ENCODE peak calls at places on chromosomes 12 and 14, in five cellular contexts. U is SJCRH30, L is neuronal stem cell, D is heart left ventricle, P is RWPE2. X is an unnamed sample.

GRCh38 chr14:51462182-51462581 is 189.5 kb upstream of the FRMD6 start:
- DNase-seq in U (no peak), L (no peak), D (no peak), P (no peak), X (no peak)

GRCh38 chr12:103268831-103269514 is 226.8 kb downstream of the C12orf42 start:
- DNase-seq in U (no peak), L (no peak), D (no peak), P (no peak), X (no peak)

GRCh38 chr12:60997979-60998378 is 1262.2 kb upstream of the USP15 start:
- DNase-seq in U (no peak), L (no peak), D (no peak), P (no peak), X (no peak)

GRCh38 chr14:40697221-40697620 is 909.5 kb upstream of the LRFN5 start:
- DNase-seq in U (no peak), L (no peak), D (no peak), P (no peak), X (no peak)

GRCh38 chr12:54296393-54297121 is 4.3 kb downstream of the NFE2 start:
- DNase-seq in U (no peak), L (no peak), D (no peak), P (no peak), X (no peak)

GRCh38 chr12:102120886-102121285 is 903 bp downstream of the PARPBP start:
- DNase-seq in U (peak; percentile 19), L (no peak), D (no peak), P (no peak), X (peak; percentile 19)

GRCh38 chr14:75832621-75833297 is 149.0 kb downstream of the TGFB3 start:
- DNase-seq in U (no peak), L (no peak), D (no peak), P (no peak), X (peak; percentile 48)

GRCh38 chr12:25828188-25828587 is 130.3 kb upstream of the RASSF8 start:
- DNase-seq in U (no peak), L (no peak), D (no peak), P (no peak), X (no peak)

GRCh38 chr12:402127-402456 is 648 bp downstream of the CCDC77 start:
- DNase-seq in U (peak; percentile 20), L (peak; percentile 26), D (no peak), P (no peak), X (peak; percentile 26)

GRCh38 chr12:65495233-65495632 is 216.8 kb downstream of the MSRB3 start:
- DNase-seq in U (peak; percentile 42), L (no peak), D (no peak), P (no peak), X (peak; percentile 47)

GRCh38 chr14:56808314-56809201 is 1.7 kb downstream of the OTX2 start:
- DNase-seq in U (no peak), L (no peak), D (no peak), P (no peak), X (no peak)

GRCh38 chr12:13176257-13176656 is 20.3 kb upstream of the EMP1 start:
- DNase-seq in U (no peak), L (no peak), D (no peak), P (no peak), X (no peak)

GRCh38 chr14:104224516-104225281 is 86.3 kb downstream of the KIF26A start:
- DNase-seq in U (peak; percentile 87), L (no peak), D (no peak), P (no peak), X (peak; percentile 32)

GRCh38 chr12:24770334-24770733 is 178.6 kb downstream of the BCAT1 start:
- DNase-seq in U (no peak), L (no peak), D (no peak), P (no peak), X (no peak)

GRCh38 chr14:87386453-87386980 is 606.5 kb downstream of the GALC start:
- DNase-seq in U (no peak), L (no peak), D (no peak), P (no peak), X (no peak)

GRCh38 chr12:27960822-27961221 is 11.7 kb downstream of the PTHLH start:
- DNase-seq in U (no peak), L (no peak), D (no peak), P (no peak), X (no peak)

GRCh38 chr14:53432378-53432802 is 279.3 kb upstream of the DDHD1 start:
- DNase-seq in U (peak; percentile 58), L (peak; percentile 18), D (no peak), P (no peak), X (peak; percentile 25)

GRCh38 chr12:49367381-49368239 is at the start of gene SPATS2:
- DNase-seq in U (peak; percentile 100), L (no peak), D (peak; percentile 95), P (no peak), X (no peak)

GRCh38 chr14:95311752-95312151 is 8.0 kb downstream of the CLMN start:
- DNase-seq in U (no peak), L (no peak), D (no peak), P (no peak), X (no peak)

GRCh38 chr14:30638926-30639325 is 16.8 kb downstream of the SCFD1 start:
- DNase-seq in U (no peak), L (no peak), D (no peak), P (no peak), X (no peak)

GRCh38 chr12:69929125-69929524 is 104.1 kb downstream of the MYRFL start:
- DNase-seq in U (no peak), L (no peak), D (no peak), P (no peak), X (no peak)

GRCh38 chr14:35300228-35300627 is 8.0 kb downstream of the PSMA6 start:
- DNase-seq in U (no peak), L (no peak), D (no peak), P (no peak), X (no peak)

GRCh38 chr14:91084516-91084915 is 24.1 kb upstream of the RPS6KA5 start:
- DNase-seq in U (no peak), L (no peak), D (no peak), P (no peak), X (no peak)

GRCh38 chr14:95522116-95522515 is 5.7 kb upstream of the SYNE3 start:
- DNase-seq in U (no peak), L (no peak), D (no peak), P (no peak), X (no peak)

GRCh38 chr12:10801727-10802126 is 700 bp downstream of the TAS2R7 start:
- DNase-seq in U (no peak), L (no peak), D (no peak), P (no peak), X (no peak)

GRCh38 chr12:1525858-1526257 is 68.5 kb downstream of the FBXL14 start:
- DNase-seq in U (no peak), L (no peak), D (no peak), P (peak; percentile 16), X (no peak)

GRCh38 chr12:1908758-1909157 is 9.7 kb downstream of the CACNA2D4 start:
- DNase-seq in U (no peak), L (no peak), D (no peak), P (no peak), X (no peak)

GRCh38 chr12:98516184-98516873 is 939 bp downstream of the TMPO start:
- DNase-seq in U (peak; percentile 88), L (peak; percentile 74), D (peak; percentile 80), P (peak; percentile 82), X (peak; percentile 86)

GRCh38 chr14:93013368-93013719 is 90.4 kb downstream of the CHGA start:
- DNase-seq in U (peak; percentile 67), L (no peak), D (no peak), P (no peak), X (no peak)

GRCh38 chr12:69739287-69740191 is 879 bp downstream of the RAB3IP start:
- DNase-seq in U (peak; percentile 53), L (peak; percentile 64), D (peak; percentile 32), P (peak; percentile 61), X (peak; percentile 80)

GRCh38 chr14:69268763-69269162 is 8.8 kb downstream of the GALNT16 start:
- DNase-seq in U (no peak), L (no peak), D (no peak), P (peak; percentile 59), X (no peak)
- H3K4me3 ChIP-seq in U (no peak overlapping the region), L (no peak overlapping the region), D (no peak overlapping the region), P (no peak overlapping the region), X (no peak overlapping the region)

DNA sequence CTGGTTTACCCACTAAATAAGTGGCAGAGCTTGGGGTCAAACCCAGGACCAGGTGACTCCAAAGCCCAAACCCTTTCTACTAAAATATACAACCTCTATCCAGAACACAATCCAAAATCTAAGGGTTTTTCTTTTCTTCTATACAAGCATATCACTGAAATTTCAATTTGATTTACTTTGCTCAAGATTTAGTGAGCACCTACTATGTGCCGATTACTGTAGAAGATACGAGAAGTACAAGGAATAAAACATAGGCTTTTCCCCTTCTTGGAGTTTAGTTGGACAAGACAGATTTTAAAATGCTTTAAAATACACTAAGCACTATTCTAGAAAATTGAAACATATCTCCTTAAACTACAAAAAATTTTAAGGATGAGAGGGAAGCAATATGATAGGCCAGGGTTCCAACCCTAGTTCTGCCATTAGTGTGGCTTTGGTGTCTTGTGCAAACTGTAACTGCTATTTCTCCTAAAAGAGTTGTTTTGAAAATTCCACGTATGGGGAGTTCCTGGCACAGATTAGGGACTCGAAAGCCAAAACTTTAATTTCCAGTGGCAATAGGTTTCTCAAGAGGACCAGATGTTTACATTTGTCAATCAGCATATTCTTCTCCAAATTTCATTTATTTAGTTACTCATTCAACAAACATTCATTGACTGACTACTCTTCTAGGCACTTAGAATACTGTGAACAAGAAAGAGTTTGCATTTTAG is 2.6 kb downstream of the L3HYPDH start:
- DNase-seq in U (no peak), L (no peak), D (no peak), P (no peak), X (no peak)
- H3K4me1 ChIP-seq in U (peaks cover 5% of the 10 kb centered on the region), L (peaks cover 4% of the 10 kb centered on the region), D (peaks cover 48% of the 10 kb centered on the region), P (peaks cover 22% of the 10 kb centered on the region), X (peaks cover 26% of the 10 kb centered on the region)

GRCh38 chr12:93670104-93670503 is 7.1 kb upstream of the CRADD start:
- DNase-seq in U (no peak), L (no peak), D (no peak), P (no peak), X (no peak)
- H3K4me3 ChIP-seq in U (no peak overlapping the region), L (no peak overlapping the region), D (no peak overlapping the region), P (no peak overlapping the region), X (no peak overlapping the region)

GRCh38 chr12:108299980-108300696 is 39.0 kb downstream of the CMKLR1 start:
- DNase-seq in U (no peak), L (no peak), D (no peak), P (no peak), X (no peak)

GRCh38 chr12:108301346-108301745 is 37.8 kb downstream of the CMKLR1 start:
- DNase-seq in U (no peak), L (no peak), D (no peak), P (no peak), X (no peak)

GRCh38 chr12:108302034-108302433 is 37.1 kb downstream of the CMKLR1 start:
- DNase-seq in U (no peak), L (no peak), D (no peak), P (no peak), X (no peak)

GRCh38 chr12:108304633-108305032 is 34.5 kb downstream of the CMKLR1 start:
- DNase-seq in U (no peak), L (no peak), D (peak; percentile 47), P (no peak), X (no peak)

GRCh38 chr12:108302471-108303311 is 36.4 kb downstream of the CMKLR1 start:
- DNase-seq in U (no peak), L (no peak), D (peak; percentile 88), P (no peak), X (no peak)
- H3K4me1 ChIP-seq in U (peaks cover 4% of the 10 kb centered on the region), L (peaks cover 22% of the 10 kb centered on the region), D (peaks cover 77% of the 10 kb centered on the region), P (peaks cover 13% of the 10 kb centered on the region), X (no peaks in the 10 kb centered on the region)